ENCODE peak calls at places on chromosomes 11 and 22, in five cellular contexts. One of them, this sample, is unnamed.

GRCh38 chr22:20319041-20319744 is 667 bp downstream of the DGCR6L start:
- DNase-seq in transverse colon: no peak
- DNase-seq in left ventricle myocardium inferior: no peak
- DNase-seq in kidney: peak; percentile 54
- DNase-seq in heart left ventricle: no peak
- DNase-seq in this sample: peak; percentile 48

GRCh38 chr22:49332691-49333090 is 495.0 kb downstream of the BRD1 start:
- DNase-seq in transverse colon: no peak
- DNase-seq in left ventricle myocardium inferior: no peak
- DNase-seq in kidney: no peak
- DNase-seq in heart left ventricle: no peak
- DNase-seq in this sample: no peak

GRCh38 chr11:13135385-13136271 is 126.5 kb downstream of the RASSF10 start:
- DNase-seq in transverse colon: no peak
- DNase-seq in left ventricle myocardium inferior: no peak
- DNase-seq in kidney: no peak
- DNase-seq in heart left ventricle: no peak
- DNase-seq in this sample: no peak

GRCh38 chr11:64694821-64695365 is 28.1 kb downstream of the NRXN2 start:
- DNase-seq in transverse colon: no peak
- DNase-seq in left ventricle myocardium inferior: no peak
- DNase-seq in kidney: no peak
- DNase-seq in heart left ventricle: no peak
- DNase-seq in this sample: no peak

GRCh38 chr11:123173040-123173855 is 21.8 kb downstream of the CLMP start:
- DNase-seq in transverse colon: no peak
- DNase-seq in left ventricle myocardium inferior: no peak
- DNase-seq in kidney: no peak
- DNase-seq in heart left ventricle: no peak
- DNase-seq in this sample: no peak

GRCh38 chr11:111548542-111548941 is 8.0 kb downstream of the LAYN start:
- DNase-seq in transverse colon: no peak
- DNase-seq in left ventricle myocardium inferior: no peak
- DNase-seq in kidney: no peak
- DNase-seq in heart left ventricle: no peak
- DNase-seq in this sample: no peak

GRCh38 chr22:28142361-28142801 is 223.3 kb upstream of the PITPNB start:
- DNase-seq in transverse colon: no peak
- DNase-seq in left ventricle myocardium inferior: no peak
- DNase-seq in kidney: no peak
- DNase-seq in heart left ventricle: no peak
- DNase-seq in this sample: no peak

GRCh38 chr11:93133710-93134109 is 64.1 kb downstream of the SLC36A4 start:
- DNase-seq in transverse colon: no peak
- DNase-seq in left ventricle myocardium inferior: no peak
- DNase-seq in kidney: no peak
- DNase-seq in heart left ventricle: no peak
- DNase-seq in this sample: no peak

GRCh38 chr11:94815705-94816344 is 47.7 kb downstream of the AMOTL1 start:
- DNase-seq in transverse colon: no peak
- DNase-seq in left ventricle myocardium inferior: no peak
- DNase-seq in kidney: no peak
- DNase-seq in heart left ventricle: no peak
- DNase-seq in this sample: no peak
- H3K9me3 ChIP-seq in transverse colon: peaks cover 9% of the 10 kb centered on the region
- H3K9me3 ChIP-seq in left ventricle myocardium inferior: peaks cover 7% of the 10 kb centered on the region
- H3K9me3 ChIP-seq in kidney: no peaks in the 10 kb centered on the region
- H3K9me3 ChIP-seq in heart left ventricle: no peaks in the 10 kb centered on the region
- H3K9me3 ChIP-seq in this sample: peaks cover 7% of the 10 kb centered on the region

GRCh38 chr11:118917488-118918127 is 8.1 kb downstream of the BCL9L start:
- DNase-seq in transverse colon: peak; percentile 77
- DNase-seq in left ventricle myocardium inferior: peak; percentile 68
- DNase-seq in kidney: peak; percentile 89
- DNase-seq in heart left ventricle: no peak
- DNase-seq in this sample: peak; percentile 87

GRCh38 chr11:118918128-118918685 is 7.5 kb downstream of the BCL9L start:
- DNase-seq in transverse colon: peak; percentile 92
- DNase-seq in left ventricle myocardium inferior: peak; percentile 72
- DNase-seq in kidney: peak; percentile 90
- DNase-seq in heart left ventricle: no peak
- DNase-seq in this sample: peak; percentile 94

GRCh38 chr11:118921121-118921928 is 4.4 kb downstream of the BCL9L start:
- DNase-seq in transverse colon: peak; percentile 61
- DNase-seq in left ventricle myocardium inferior: peak; percentile 68
- DNase-seq in kidney: peak; percentile 93
- DNase-seq in heart left ventricle: peak; percentile 73
- DNase-seq in this sample: peak; percentile 59

GRCh38 chr11:118916842-118917388 is 8.8 kb downstream of the BCL9L start:
- DNase-seq in transverse colon: peak; percentile 55
- DNase-seq in left ventricle myocardium inferior: peak; percentile 75
- DNase-seq in kidney: peak; percentile 87
- DNase-seq in heart left ventricle: no peak
- DNase-seq in this sample: peak; percentile 49

DNA sequence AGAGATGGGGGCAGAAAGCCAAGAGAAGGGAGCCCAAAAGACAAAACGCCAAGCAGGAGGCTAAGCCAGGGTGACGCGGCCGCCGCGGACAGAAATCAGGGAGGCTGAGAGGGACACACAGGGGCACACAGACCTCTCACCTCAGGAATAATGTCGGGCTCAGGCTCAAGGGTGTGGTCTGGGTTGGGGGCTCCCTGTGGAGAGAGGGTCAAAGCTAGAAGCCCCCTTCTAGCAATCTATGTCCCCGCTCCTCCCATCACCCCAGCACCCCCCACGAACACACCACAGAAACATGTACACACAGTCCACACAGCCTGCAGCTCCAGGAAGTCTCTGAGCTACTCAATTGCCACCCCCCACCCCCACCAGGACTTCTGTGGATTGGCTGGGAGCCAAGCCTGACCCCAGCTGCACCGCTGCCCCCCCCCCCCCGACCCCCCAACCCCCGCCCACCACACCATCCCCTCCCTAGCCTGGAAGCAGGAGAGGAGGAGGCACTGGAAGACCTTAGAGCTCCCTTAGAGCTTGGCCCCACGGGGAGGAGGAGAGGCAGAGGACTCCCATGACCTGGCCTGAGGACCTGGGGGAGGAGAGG is 6.9 kb downstream of the BCL9L start:
- DNase-seq in transverse colon: peak; percentile 28
- DNase-seq in left ventricle myocardium inferior: no peak
- DNase-seq in kidney: peak; percentile 62
- DNase-seq in heart left ventricle: no peak
- DNase-seq in this sample: peak; percentile 42
- H3K4me3 ChIP-seq in transverse colon: no peak overlapping the region
- H3K4me3 ChIP-seq in left ventricle myocardium inferior: peak overlapping the region; percentile 99
- H3K4me3 ChIP-seq in kidney: peak overlapping the region; percentile 9
- H3K4me3 ChIP-seq in heart left ventricle: peak overlapping the region; percentile 92
- H3K4me3 ChIP-seq in this sample: no peak overlapping the region

GRCh38 chr11:118659314-118659939 is 20.0 kb downstream of the TREH start:
- DNase-seq in transverse colon: peak; percentile 93
- DNase-seq in left ventricle myocardium inferior: peak; percentile 92
- DNase-seq in kidney: peak; percentile 95
- DNase-seq in heart left ventricle: peak; percentile 94
- DNase-seq in this sample: peak; percentile 95

GRCh38 chr11:118659956-118660645 is 19.3 kb downstream of the TREH start:
- DNase-seq in transverse colon: no peak
- DNase-seq in left ventricle myocardium inferior: no peak
- DNase-seq in kidney: no peak
- DNase-seq in heart left ventricle: no peak
- DNase-seq in this sample: no peak

GRCh38 chr11:118657238-118657637 is 22.2 kb downstream of the TREH start:
- DNase-seq in transverse colon: no peak
- DNase-seq in left ventricle myocardium inferior: no peak
- DNase-seq in kidney: peak; percentile 36
- DNase-seq in heart left ventricle: peak; percentile 23
- DNase-seq in this sample: no peak

GRCh38 chr11:118657709-118658108 is 21.7 kb downstream of the TREH start:
- DNase-seq in transverse colon: no peak
- DNase-seq in left ventricle myocardium inferior: no peak
- DNase-seq in kidney: peak; percentile 21
- DNase-seq in heart left ventricle: peak; percentile 29
- DNase-seq in this sample: no peak

GRCh38 chr11:118658372-118659313 is 20.8 kb downstream of the TREH start:
- DNase-seq in transverse colon: no peak
- DNase-seq in left ventricle myocardium inferior: no peak
- DNase-seq in kidney: peak; percentile 77
- DNase-seq in heart left ventricle: peak; percentile 60
- DNase-seq in this sample: no peak
- TF ChIP-seq CTCF in transverse colon: no peak
- TF ChIP-seq CTCF in left ventricle myocardium inferior: peak; percentile 19
- TF ChIP-seq CTCF in kidney: peak; percentile 19
- TF ChIP-seq CTCF in heart left ventricle: no peak
- TF ChIP-seq CTCF in this sample: no peak

DNA sequence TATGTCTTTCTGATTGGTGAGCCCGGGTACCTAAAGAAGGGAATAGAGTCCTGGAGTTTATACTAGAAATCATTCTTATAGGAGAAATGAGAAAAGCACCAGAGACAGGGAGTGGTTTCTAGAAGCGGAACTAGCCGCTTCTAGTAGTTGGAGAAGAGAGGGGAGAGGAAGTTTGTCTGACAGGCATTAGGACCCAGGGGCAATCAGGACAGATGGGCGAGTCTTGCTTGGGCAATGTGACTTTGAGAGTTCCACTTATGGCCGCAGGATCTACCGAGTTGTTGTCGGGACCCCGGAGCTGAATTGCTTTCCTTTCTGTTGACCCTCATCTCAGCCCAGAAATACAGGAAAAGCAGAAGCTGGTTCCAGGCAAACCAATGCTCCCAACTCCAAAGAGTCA is 596.8 kb upstream of the CNTN5 start:
- DNase-seq in transverse colon: no peak
- DNase-seq in left ventricle myocardium inferior: no peak
- DNase-seq in kidney: no peak
- DNase-seq in heart left ventricle: no peak
- DNase-seq in this sample: no peak
- H3K9me3 ChIP-seq in transverse colon: peaks cover 8% of the 10 kb centered on the region
- H3K9me3 ChIP-seq in left ventricle myocardium inferior: peaks cover 88% of the 10 kb centered on the region
- H3K9me3 ChIP-seq in kidney: no peaks in the 10 kb centered on the region
- H3K9me3 ChIP-seq in heart left ventricle: peaks cover 49% of the 10 kb centered on the region
- H3K9me3 ChIP-seq in this sample: peaks cover 71% of the 10 kb centered on the region

GRCh38 chr11:37532271-37532670 is 934.2 kb upstream of the RAG2 start:
- DNase-seq in transverse colon: no peak
- DNase-seq in left ventricle myocardium inferior: no peak
- DNase-seq in kidney: no peak
- DNase-seq in heart left ventricle: no peak
- DNase-seq in this sample: no peak

GRCh38 chr11:37525336-37525735 is 927.3 kb upstream of the RAG2 start:
- DNase-seq in transverse colon: no peak
- DNase-seq in left ventricle myocardium inferior: no peak
- DNase-seq in kidney: no peak
- DNase-seq in heart left ventricle: no peak
- DNase-seq in this sample: no peak

GRCh38 chr11:37533087-37533486 is 935.1 kb upstream of the RAG2 start:
- DNase-seq in transverse colon: no peak
- DNase-seq in left ventricle myocardium inferior: no peak
- DNase-seq in kidney: no peak
- DNase-seq in heart left ventricle: no peak
- DNase-seq in this sample: no peak

DNA sequence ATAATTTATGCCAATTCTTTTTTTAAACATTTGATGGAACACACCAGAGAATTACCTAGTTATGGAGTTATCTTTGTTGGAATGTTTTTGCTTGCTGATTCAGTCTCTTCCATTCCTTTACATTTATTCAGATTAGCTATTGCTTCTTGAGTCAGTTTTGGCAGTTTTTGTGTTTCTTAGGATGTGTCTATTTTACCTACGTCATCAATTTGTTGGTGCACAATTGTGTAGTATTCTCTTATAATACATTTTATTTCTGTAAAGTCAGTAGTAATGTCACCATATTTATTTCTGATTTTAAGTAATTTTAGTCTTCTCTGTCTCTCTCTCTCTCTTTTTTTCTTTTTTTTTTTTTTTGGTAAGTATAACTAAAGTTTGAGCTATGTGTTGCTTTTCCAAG is 929.5 kb upstream of the RAG2 start:
- DNase-seq in transverse colon: no peak
- DNase-seq in left ventricle myocardium inferior: no peak
- DNase-seq in kidney: no peak
- DNase-seq in heart left ventricle: no peak
- DNase-seq in this sample: no peak
- H3K4me3 ChIP-seq in transverse colon: no peak overlapping the region
- H3K4me3 ChIP-seq in left ventricle myocardium inferior: no peak overlapping the region
- H3K4me3 ChIP-seq in kidney: no peak overlapping the region
- H3K4me3 ChIP-seq in heart left ventricle: no peak overlapping the region
- H3K4me3 ChIP-seq in this sample: no peak overlapping the region

GRCh38 chr11:66268953-66269906 is 791 bp downstream of the RAB1B start:
- DNase-seq in transverse colon: no peak
- DNase-seq in left ventricle myocardium inferior: no peak
- DNase-seq in kidney: peak; percentile 83
- DNase-seq in heart left ventricle: no peak
- DNase-seq in this sample: peak; percentile 70
- TF ChIP-seq CTCF in transverse colon: no peak
- TF ChIP-seq CTCF in left ventricle myocardium inferior: peak; percentile 26
- TF ChIP-seq CTCF in kidney: no peak
- TF ChIP-seq CTCF in heart left ventricle: no peak
- TF ChIP-seq CTCF in this sample: no peak

GRCh38 chr11:29022676-29023075 is 914.5 kb downstream of the METTL15 start:
- DNase-seq in transverse colon: no peak
- DNase-seq in left ventricle myocardium inferior: no peak
- DNase-seq in kidney: no peak
- DNase-seq in heart left ventricle: no peak
- DNase-seq in this sample: no peak
- H3K9me3 ChIP-seq in transverse colon: no peaks in the 10 kb centered on the region
- H3K9me3 ChIP-seq in left ventricle myocardium inferior: peaks cover 5% of the 10 kb centered on the region
- H3K9me3 ChIP-seq in kidney: no peaks in the 10 kb centered on the region
- H3K9me3 ChIP-seq in heart left ventricle: no peaks in the 10 kb centered on the region
- H3K9me3 ChIP-seq in this sample: no peaks in the 10 kb centered on the region

GRCh38 chr11:120985718-120986569 is 38.0 kb upstream of the TBCEL start:
- DNase-seq in transverse colon: peak; percentile 45
- DNase-seq in left ventricle myocardium inferior: peak; percentile 24
- DNase-seq in kidney: peak; percentile 78
- DNase-seq in heart left ventricle: peak; percentile 76
- DNase-seq in this sample: peak; percentile 45
- H3K4me3 ChIP-seq in transverse colon: peak overlapping the region; percentile 6
- H3K4me3 ChIP-seq in left ventricle myocardium inferior: peak overlapping the region; percentile 65
- H3K4me3 ChIP-seq in kidney: no peak overlapping the region
- H3K4me3 ChIP-seq in heart left ventricle: peak overlapping the region; percentile 54
- H3K4me3 ChIP-seq in this sample: no peak overlapping the region

DNA sequence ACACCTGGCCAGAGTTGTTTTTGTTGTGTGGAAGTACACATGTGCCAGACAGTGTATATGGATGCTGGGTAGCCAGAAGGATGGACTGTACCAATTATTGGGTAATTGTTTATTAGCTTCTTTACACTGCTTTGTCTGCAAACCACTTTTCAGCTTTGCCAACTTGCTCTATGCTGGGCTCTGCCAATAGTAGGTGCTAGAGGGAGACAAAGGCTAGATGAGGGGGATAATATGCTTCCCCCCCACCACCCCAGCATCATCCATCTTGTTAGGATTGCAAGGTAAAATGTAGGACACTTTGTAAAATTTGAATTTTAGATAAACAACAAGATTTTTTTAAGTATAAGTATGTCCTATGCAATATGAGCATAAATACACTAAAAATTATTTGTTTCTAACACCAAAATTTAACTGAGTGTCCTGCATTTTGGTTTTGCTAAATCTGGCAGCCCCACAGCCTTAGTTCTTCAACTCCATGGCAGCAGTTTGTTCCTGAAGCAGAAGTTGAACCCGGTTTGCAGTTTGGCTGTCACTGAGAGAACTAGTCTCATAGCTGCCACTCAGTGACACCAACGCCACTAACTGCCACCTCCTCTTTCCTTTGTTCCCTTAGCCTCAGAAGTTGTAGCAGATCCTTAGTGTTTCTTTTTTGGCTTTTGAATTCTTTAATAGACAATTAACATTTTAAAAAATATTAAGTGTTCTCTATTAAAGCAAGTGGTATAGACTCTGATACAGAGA is 78.8 kb downstream of the CCDC81 start:
- DNase-seq in transverse colon: no peak
- DNase-seq in left ventricle myocardium inferior: no peak
- DNase-seq in kidney: no peak
- DNase-seq in heart left ventricle: no peak
- DNase-seq in this sample: no peak
- TF ChIP-seq CTCF in transverse colon: no peak
- TF ChIP-seq CTCF in left ventricle myocardium inferior: no peak
- TF ChIP-seq CTCF in kidney: no peak
- TF ChIP-seq CTCF in heart left ventricle: no peak
- TF ChIP-seq CTCF in this sample: no peak

This sample was measured in mucosa of descending colon.